ENCODE peak calls at places on chromosomes 1 and 21, in ten cellular contexts. G is iris pigment epithelial cell; A is brain microvascular endothelial cell; Z is memory B cell; C is IMR-90; O is cardiac muscle cell; I is stimulated activated CD8-positive, alpha-beta memory T cell treated with anti-CD3 and anti-CD28 coated beads, Interleukin-4, amount 100 ng/mL, for 1 hour; T is foreskin fibroblast; E is tibial artery; K is PC-3. M is an unnamed sample.

GRCh38 chr1:18949689-18950414 is 6.6 kb downstream of the IFFO2 start:
- DNase-seq in T (peak; percentile 72), Z (no peak), I (no peak), K (no peak), O (peak; percentile 59), E (peak; percentile 72), G (peak; percentile 44), C (peak; percentile 55), A (no peak), M (no peak)

GRCh38 chr1:21300774-21301173 is 10.5 kb upstream of the ECE1 start:
- DNase-seq in C (no peak), E (no peak), I (no peak), Z (no peak), A (no peak), O (no peak), T (peak; percentile 14), K (no peak), G (no peak), M (no peak)

GRCh38 chr1:36350659-36351171 is 27.3 kb upstream of the EVA1B start:
- DNase-seq in E (peak; percentile 50), C (peak; percentile 80), G (peak; percentile 81), K (peak; percentile 85), I (peak; percentile 20), A (peak; percentile 79), O (no peak), Z (no peak), T (peak; percentile 90), M (no peak)

GRCh38 chr1:81978945-81979344 is 178.2 kb downstream of the ADGRL2 start:
- DNase-seq in Z (no peak), C (no peak), E (no peak), A (no peak), K (no peak), T (no peak), O (no peak), G (peak; percentile 5), I (no peak), M (no peak)

GRCh38 chr1:109482796-109483638 is 688 bp upstream of the ATXN7L2 start:
- DNase-seq in C (peak; percentile 13), Z (no peak), T (no peak), O (peak; percentile 60), K (no peak), G (no peak), I (no peak), E (no peak), A (no peak), M (peak; percentile 51)

GRCh38 chr1:201374376-201374775 is 3.1 kb downstream of the TNNT2 start:
- DNase-seq in I (no peak), A (no peak), Z (no peak), K (no peak), G (no peak), E (no peak), C (no peak), O (peak; percentile 74), T (no peak), M (no peak)

GRCh38 chr1:119887428-119887827 is 8.9 kb downstream of the ADAM30 start:
- DNase-seq in G (no peak), I (no peak), C (no peak), T (no peak), E (no peak), A (no peak), K (no peak), O (no peak), Z (no peak), M (no peak)

GRCh38 chr1:201775380-201775779 is 53.6 kb upstream of the IPO9 start:
- DNase-seq in G (no peak), E (no peak), Z (no peak), K (no peak), O (no peak), C (no peak), I (no peak), A (no peak), T (no peak), M (no peak)

GRCh38 chr1:89453123-89453972 is 71.3 kb upstream of the LRRC8B start:
- DNase-seq in C (no peak), A (no peak), K (no peak), Z (no peak), O (peak; percentile 54), I (no peak), E (no peak), T (no peak), G (no peak), M (no peak)

GRCh38 chr1:43366179-43366578 is 1.6 kb downstream of the ELOVL1 start:
- DNase-seq in O (no peak), I (no peak), A (no peak), E (peak; percentile 24), C (no peak), K (peak; percentile 77), G (no peak), T (no peak), Z (no peak), M (no peak)

GRCh38 chr1:38760562-38760961 is 99.0 kb downstream of the RRAGC start:
- DNase-seq in G (no peak), C (no peak), E (no peak), K (no peak), Z (no peak), I (no peak), A (no peak), O (no peak), T (no peak), M (no peak)

GRCh38 chr21:36113647-36114428 is 21.0 kb upstream of the CBR3 start:
- DNase-seq in A (no peak), K (peak; percentile 78), T (no peak), Z (no peak), O (no peak), I (no peak), C (no peak), G (no peak), E (no peak), M (peak; percentile 65)

GRCh38 chr1:18307329-18307898 is 173.3 kb upstream of the KLHDC7A start:
- DNase-seq in T (no peak), E (no peak), C (no peak), K (no peak), G (no peak), Z (no peak), I (no peak), A (no peak), O (no peak), M (no peak)

GRCh38 chr1:15852036-15852827 is 4.7 kb downstream of the SPEN start:
- DNase-seq in K (no peak), E (no peak), O (no peak), I (no peak), Z (no peak), T (no peak), C (peak; percentile 44), G (no peak), A (no peak), M (no peak)

GRCh38 chr1:244154882-244155531 is 103.9 kb downstream of the ZBTB18 start:
- DNase-seq in K (no peak), G (no peak), Z (no peak), O (no peak), I (no peak), C (no peak), T (peak; percentile 38), E (no peak), A (no peak), M (no peak)

GRCh38 chr1:206600527-206600926 is 11.7 kb downstream of the EIF2D start:
- DNase-seq in E (no peak), Z (no peak), O (no peak), I (no peak), G (peak; percentile 17), A (no peak), K (no peak), C (no peak), T (no peak), M (no peak)

GRCh38 chr1:78424720-78425119 is 66.1 kb upstream of the PTGFR start:
- DNase-seq in T (no peak), I (no peak), C (no peak), O (no peak), A (no peak), E (no peak), Z (no peak), K (peak; percentile 25), G (no peak), M (no peak)

GRCh38 chr21:45511007-45511406 is 31.2 kb downstream of the SLC19A1 start:
- DNase-seq in G (no peak), A (no peak), I (no peak), Z (no peak), E (no peak), K (no peak), O (no peak), T (no peak), C (no peak), M (no peak)

GRCh38 chr21:18354947-18355346 is 48.6 kb downstream of the TMPRSS15 start:
- DNase-seq in I (no peak), E (no peak), O (no peak), K (no peak), A (no peak), T (no peak), G (no peak), Z (no peak), C (no peak), M (no peak)

GRCh38 chr1:26993237-26994019 is at the start of gene TRNP1:
- DNase-seq in I (peak; percentile 37), K (peak; percentile 89), O (peak; percentile 92), E (peak; percentile 58), Z (peak; percentile 44), G (peak; percentile 78), C (peak; percentile 78), A (peak; percentile 52), T (peak; percentile 98), M (peak; percentile 64)

GRCh38 chr1:159889202-159889601 is 10.8 kb downstream of the CFAP45 start:
- DNase-seq in O (no peak), C (no peak), E (no peak), I (no peak), Z (no peak), K (peak; percentile 64), T (no peak), A (no peak), G (no peak), M (no peak)

M was measured in effector CD8-positive, alpha-beta T cell.